ENCODE peak calls at places on chromosomes 6 and 20, in ten cellular contexts. N is A549, B is colonic mucosa, E is suprapubic skin, G is transverse colon, M is foreskin fibroblast, D is ovary, K is nephron progenitor cell, S is progenitor cell of endocrine pancreas, X is stomach. I is an unnamed sample.

GRCh38 chr6:119296036-119297035 is 53.2 kb downstream of the MAN1A1 start:
- DNase-seq in N (no peak), B (no peak), E (no peak), G (no peak), M (no peak), D (no peak), K (no peak), S (no peak), X (no peak), I (no peak)

GRCh38 chr6:130324657-130325056 is 41.2 kb upstream of the TMEM200A start:
- DNase-seq in N (no peak), B (no peak), E (no peak), G (no peak), M (peak), D (no peak), K (no peak), S (no peak), X (no peak), I (no peak)

GRCh38 chr6:49269190-49269589 is 193.9 kb downstream of the MMUT start:
- DNase-seq in N (no peak), B (no peak), E (no peak), G (no peak), M (peak), D (no peak), K (no peak), S (no peak), X (no peak), I (no peak)

GRCh38 chr20:48581167-48581566 is 246.6 kb downstream of the PREX1 start:
- DNase-seq in N (no peak), B (no peak), E (peak), G (no peak), M (no peak), D (no peak), K (no peak), S (no peak), X (no peak), I (no peak)

GRCh38 chr20:56420940-56421688 is 9.1 kb downstream of the CASS4 start:
- DNase-seq in N (no peak), B (no peak), E (no peak), G (no peak), M (peak), D (no peak), K (no peak), S (no peak), X (no peak), I (no peak)

GRCh38 chr6:168815229-168815628 is 374.2 kb downstream of the SMOC2 start:
- DNase-seq in N (no peak), B (no peak), E (no peak), G (no peak), M (no peak), D (no peak), K (no peak), S (no peak), X (no peak), I (no peak)

GRCh38 chr6:153616506-153616905 is 422.5 kb upstream of the OPRM1 start:
- DNase-seq in N (no peak), B (no peak), E (no peak), G (no peak), M (no peak), D (no peak), K (no peak), S (no peak), X (no peak), I (no peak)

GRCh38 chr6:36432151-36432633 is 10.5 kb downstream of the PXT1 start:
- DNase-seq in N (no peak), B (no peak), E (no peak), G (no peak), M (peak), D (no peak), K (no peak), S (no peak), X (no peak), I (no peak)

GRCh38 chr6:33018904-33019303 is 9.5 kb upstream of the HLA-DOA start:
- DNase-seq in N (no peak), B (peak), E (peak), G (peak), M (peak), D (no peak), K (no peak), S (no peak), X (peak), I (no peak)

GRCh38 chr6:155248021-155249001 is 15.5 kb upstream of the CLDN20 start:
- DNase-seq in N (peak), B (peak), E (no peak), G (peak), M (peak), D (peak), K (peak), S (no peak), X (peak), I (no peak)

GRCh38 chr6:71665931-71666330 is 220.4 kb upstream of the RIMS1 start:
- DNase-seq in N (no peak), B (no peak), E (no peak), G (no peak), M (no peak), D (no peak), K (no peak), S (no peak), X (no peak), I (no peak)

GRCh38 chr6:107648983-107649382 is 159.1 kb downstream of the SOBP start:
- DNase-seq in N (no peak), B (no peak), E (no peak), G (no peak), M (no peak), D (no peak), K (no peak), S (no peak), X (no peak), I (no peak)

GRCh38 chr6:16769986-16770376 is 8.7 kb upstream of the ATXN1 start:
- DNase-seq in N (no peak), B (no peak), E (no peak), G (no peak), M (peak), D (no peak), K (no peak), S (no peak), X (no peak), I (no peak)

GRCh38 chr20:1392443-1392692 is 486 bp downstream of the FKBP1A start:
- DNase-seq in N (no peak), B (no peak), E (no peak), G (peak), M (no peak), D (no peak), K (no peak), S (no peak), X (no peak), I (no peak)

GRCh38 chr6:16985484-16986284 is 116.2 kb upstream of the STMND1 start:
- DNase-seq in N (no peak), B (no peak), E (no peak), G (no peak), M (peak), D (no peak), K (no peak), S (no peak), X (no peak), I (no peak)

GRCh38 chr6:150600302-150601017 is 775 bp downstream of the PLEKHG1 start:
- DNase-seq in N (peak), B (peak), E (peak), G (peak), M (peak), D (peak), K (peak), S (peak), X (peak), I (peak)
- TF ChIP-seq CTCF in N (no peak), B (peak), E (peak), G (peak), M (peak), D (peak), K (peak), S (peak), X (peak), I (no peak)

GRCh38 chr6:146315321-146316254 is 228.0 kb upstream of the RAB32 start:
- DNase-seq in N (no peak), B (no peak), E (no peak), G (no peak), M (peak), D (no peak), K (no peak), S (no peak), X (no peak), I (no peak)
- TF ChIP-seq CTCF in N (no peak), B (no peak), E (no peak), G (no peak), M (no peak), D (no peak), K (no peak), S (no peak), X (no peak), I (no peak)

DNA sequence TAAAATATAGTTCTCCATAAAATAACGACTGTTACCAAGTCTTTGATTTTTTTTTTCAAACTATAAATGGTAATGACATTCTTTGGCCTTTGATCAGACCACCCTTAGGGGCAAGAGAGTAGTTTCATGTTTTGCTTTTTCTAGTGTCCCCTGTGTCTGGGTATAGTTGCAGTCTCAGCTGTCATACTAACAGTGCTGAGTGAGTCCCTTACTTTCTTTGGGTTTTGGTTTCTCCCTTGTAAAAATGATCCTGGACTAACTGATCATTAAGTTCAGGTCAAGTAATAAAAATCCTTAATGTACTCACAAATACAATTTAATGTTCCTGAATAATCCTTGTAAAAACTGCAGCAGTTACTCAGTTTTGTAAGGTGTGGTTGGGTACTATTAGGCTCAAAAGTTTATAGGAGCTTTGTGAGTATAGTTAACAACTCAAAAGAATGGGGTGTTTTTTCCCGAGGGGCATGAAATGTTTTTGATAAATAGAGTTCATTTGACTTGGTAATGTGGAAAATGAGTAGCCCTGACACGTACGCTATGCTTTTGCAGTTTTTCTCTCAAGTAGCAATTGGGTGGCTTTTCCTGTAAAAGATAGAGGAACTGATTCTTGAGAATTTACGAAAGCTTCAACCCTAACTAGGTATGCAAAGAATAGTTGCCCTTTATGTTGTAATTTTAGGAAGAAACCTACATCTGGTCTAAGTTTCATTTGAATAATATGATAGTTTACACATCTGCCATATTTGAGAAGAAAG is 6.2 kb downstream of the PTPN1 start:
- DNase-seq in N (no peak), B (no peak), E (no peak), G (no peak), M (no peak), D (no peak), K (no peak), S (no peak), X (no peak), I (no peak)
- TF ChIP-seq CTCF in N (no peak), B (no peak), E (no peak), G (no peak), M (no peak), D (no peak), K (no peak), S (no peak), X (no peak), I (no peak)

GRCh38 chr20:37786043-37786442 is 92.2 kb downstream of the CTNNBL1 start:
- DNase-seq in N (no peak), B (no peak), E (no peak), G (no peak), M (no peak), D (no peak), K (no peak), S (no peak), X (no peak), I (no peak)

GRCh38 chr20:37777556-37777955 is 83.7 kb downstream of the CTNNBL1 start:
- DNase-seq in N (no peak), B (no peak), E (no peak), G (no peak), M (peak), D (no peak), K (no peak), S (no peak), X (no peak), I (no peak)

GRCh38 chr20:37776049-37776448 is 82.2 kb downstream of the CTNNBL1 start:
- DNase-seq in N (no peak), B (no peak), E (no peak), G (no peak), M (no peak), D (no peak), K (no peak), S (no peak), X (no peak), I (no peak)

GRCh38 chr20:37777012-37777411 is 83.2 kb downstream of the CTNNBL1 start:
- DNase-seq in N (no peak), B (no peak), E (no peak), G (no peak), M (no peak), D (no peak), K (no peak), S (no peak), X (no peak), I (no peak)

DNA sequence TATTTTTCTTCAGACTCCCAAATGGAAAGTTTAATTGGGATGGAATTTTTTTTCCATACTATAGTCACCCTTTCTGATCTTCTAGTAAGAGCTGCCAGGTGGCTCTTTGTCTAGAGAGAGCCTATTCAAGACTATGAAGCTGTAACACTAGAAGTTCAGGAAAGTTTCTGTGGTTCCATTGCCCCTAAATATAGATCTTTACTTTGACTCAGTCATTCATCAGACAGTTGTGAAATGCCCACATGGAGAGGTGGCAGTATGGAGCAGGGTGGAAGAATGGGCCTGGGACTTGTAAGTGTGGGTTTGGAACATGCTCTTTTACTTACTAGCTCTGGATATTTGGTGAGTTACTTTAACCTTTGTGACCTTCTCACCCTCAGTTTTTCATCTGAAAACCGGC is 87.8 kb downstream of the CTNNBL1 start:
- DNase-seq in N (no peak), B (no peak), E (no peak), G (no peak), M (peak), D (no peak), K (no peak), S (no peak), X (no peak), I (no peak)
- TF ChIP-seq CTCF in N (no peak), B (no peak), E (no peak), G (no peak), M (no peak), D (no peak), K (no peak), S (no peak), X (no peak), I (no peak)

DNA sequence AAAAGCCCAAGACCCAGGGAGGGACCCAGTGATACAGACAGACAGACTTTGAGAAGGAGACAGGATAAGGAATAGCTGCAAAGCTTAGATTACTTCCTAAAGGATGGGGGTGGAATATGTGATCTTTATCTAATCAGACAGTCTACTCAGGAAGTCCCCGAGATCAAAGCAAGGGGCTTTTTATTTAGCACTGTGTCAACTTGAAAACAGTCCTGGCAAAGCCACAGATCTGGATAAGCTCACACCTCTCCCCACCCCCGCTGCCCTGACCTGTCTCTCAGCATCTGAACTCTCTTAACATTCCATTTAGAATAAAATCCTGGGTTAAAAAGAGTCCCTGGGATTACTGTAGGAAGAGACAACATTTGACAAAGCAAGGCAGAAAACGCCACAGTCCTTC is 101.5 kb downstream of the ISM1 start:
- DNase-seq in N (no peak), B (no peak), E (no peak), G (no peak), M (no peak), D (no peak), K (no peak), S (no peak), X (no peak), I (no peak)
- TF ChIP-seq CTCF in N (no peak), B (no peak), E (no peak), G (no peak), M (no peak), D (no peak), K (no peak), S (no peak), X (no peak), I (no peak)

DNA sequence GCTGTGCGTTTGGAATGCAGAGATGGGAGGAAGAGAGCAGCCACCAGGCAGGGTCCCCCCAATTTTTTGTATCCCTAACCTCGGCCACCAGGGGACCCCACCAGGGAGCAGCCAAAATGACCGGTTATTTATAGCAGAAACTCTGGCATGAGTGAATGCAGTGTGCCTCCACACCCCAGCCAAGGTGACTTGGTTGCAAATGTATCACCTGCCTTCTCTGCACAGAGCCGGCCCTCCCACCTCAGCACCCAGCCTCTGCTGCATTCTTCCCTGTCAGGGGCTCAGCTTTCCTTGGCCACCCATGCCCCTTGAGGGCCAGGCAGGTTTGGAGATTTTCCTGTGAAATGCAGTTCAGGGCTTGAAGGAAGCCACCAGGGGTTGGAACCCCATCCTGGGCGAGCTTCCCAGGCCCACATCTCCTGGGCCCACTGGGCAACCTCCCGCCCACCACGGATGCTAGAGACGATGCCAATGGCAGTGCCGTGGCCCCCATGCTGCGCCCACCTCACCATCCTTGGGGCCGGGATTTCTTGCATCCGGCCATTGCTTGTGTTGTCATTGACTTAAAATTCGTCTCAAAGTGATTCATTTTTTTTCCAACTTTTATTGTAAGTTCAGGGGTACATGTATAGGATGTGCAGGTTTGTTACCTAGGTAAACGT is 291.6 kb downstream of the TAF4 start:
- DNase-seq in N (no peak), B (no peak), E (peak), G (no peak), M (no peak), D (no peak), K (no peak), S (no peak), X (no peak), I (no peak)
- TF ChIP-seq CTCF in N (no peak), B (no peak), E (no peak), G (no peak), M (no peak), D (no peak), K (no peak), S (no peak), X (no peak), I (no peak)

GRCh38 chr6:165931675-165932074 is 236.0 kb downstream of the TBXT start:
- DNase-seq in N (no peak), B (no peak), E (no peak), G (no peak), M (no peak), D (no peak), K (no peak), S (no peak), X (no peak), I (no peak)
- TF ChIP-seq CTCF in N (no peak), B (no peak), E (no peak), G (no peak), M (no peak), D (no peak), K (no peak), S (no peak), X (no peak), I (no peak)

GRCh38 chr6:170174124-170174770 is 116.6 kb downstream of the DLL1 start:
- DNase-seq in N (no peak), B (peak), E (no peak), G (no peak), M (no peak), D (peak), K (no peak), S (no peak), X (no peak), I (no peak)
- TF ChIP-seq CTCF in N (no peak), B (no peak), E (no peak), G (no peak), M (no peak), D (no peak), K (no peak), S (no peak), X (no peak), I (no peak)

GRCh38 chr6:129195666-129196065 is 312.7 kb downstream of the LAMA2 start:
- DNase-seq in N (no peak), B (no peak), E (no peak), G (no peak), M (peak), D (no peak), K (no peak), S (no peak), X (no peak), I (no peak)
- TF ChIP-seq CTCF in N (no peak), B (no peak), E (no peak), G (no peak), M (peak), D (no peak), K (no peak), S (no peak), X (no peak), I (no peak)